ENCODE peak calls at places on chromosomes 6 and 20, in four cellular contexts. T, J, B and I are unnamed samples.

GRCh38 chr20:63377256-63378114 is 16.3 kb upstream of the CHRNA4 start:
- DNase-seq in B (no peak), T (no peak), J (no peak), I (no peak)

GRCh38 chr6:21769973-21770372 is 176.4 kb downstream of the SOX4 start:
- DNase-seq in B (no peak), T (peak), J (no peak), I (peak)

GRCh38 chr6:40378071-40378724 is 209.0 kb downstream of the LRFN2 start:
- DNase-seq in J (no peak), T (no peak), B (no peak), I (no peak)

GRCh38 chr20:54872440-54872839 is 397.0 kb downstream of the DOK5 start:
- DNase-seq in T (no peak), J (no peak), B (no peak), I (no peak)

GRCh38 chr6:414447-414846 is 22.9 kb downstream of the IRF4 start:
- DNase-seq in T (no peak), B (no peak), J (no peak), I (no peak)

GRCh38 chr6:124223596-124223995 is 419.9 kb downstream of the NKAIN2 start:
- DNase-seq in T (peak), J (no peak), B (no peak), I (no peak)

GRCh38 chr20:29878281-29878741 is 1379.2 kb upstream of the DEFB115 start:
- DNase-seq in B (no peak), T (no peak), J (no peak), I (no peak)

GRCh38 chr20:38149880-38150594 is 15.0 kb downstream of the TGM2 start:
- DNase-seq in B (no peak), T (no peak), J (no peak), I (no peak)

GRCh38 chr6:143183735-143184134 is 123.0 kb downstream of the AIG1 start:
- DNase-seq in B (no peak), J (no peak), T (no peak), I (no peak)

GRCh38 chr6:55176958-55177357 is 2.6 kb downstream of the HCRTR2 start:
- DNase-seq in B (peak), T (peak), J (no peak), I (no peak)

GRCh38 chr6:168615837-168616236 is 174.9 kb downstream of the SMOC2 start:
- DNase-seq in J (no peak), B (no peak), T (no peak), I (no peak)

GRCh38 chr20:25061821-25062530 is 4.0 kb upstream of the ACSS1 start:
- DNase-seq in T (no peak), B (no peak), J (no peak), I (no peak)

GRCh38 chr6:107820571-107821261 is 3.4 kb downstream of the SCML4 start:
- DNase-seq in B (peak), T (peak), J (peak), I (peak)

GRCh38 chr6:2158596-2159271 is 86.7 kb downstream of the GMDS start:
- DNase-seq in J (no peak), T (peak), B (peak), I (peak)

GRCh38 chr6:82078286-82078908 is 169.1 kb downstream of the IBTK start:
- DNase-seq in B (no peak), T (no peak), J (no peak), I (no peak)

GRCh38 chr20:59640267-59640666 is 35.9 kb downstream of the PHACTR3 start:
- DNase-seq in T (no peak), J (no peak), B (no peak), I (no peak)

GRCh38 chr20:21901470-21902275 is 196.2 kb downstream of the PAX1 start:
- DNase-seq in J (no peak), T (no peak), B (no peak), I (no peak)

GRCh38 chr20:24450646-24451376 is 18.6 kb upstream of the SYNDIG1 start:
- DNase-seq in B (no peak), T (no peak), J (no peak), I (no peak)

GRCh38 chr6:37177083-37177949 is 7.4 kb downstream of the PIM1 start:
- DNase-seq in J (peak), T (no peak), B (no peak), I (no peak)

GRCh38 chr20:11432407-11432806 is 485.3 kb upstream of the BTBD3 start:
- DNase-seq in B (peak), T (peak), J (no peak), I (no peak)

GRCh38 chr6:139944131-139944530 is 569.7 kb upstream of the CITED2 start:
- DNase-seq in J (no peak), T (no peak), B (peak), I (no peak)

GRCh38 chr6:169864148-169865030 is 113.0 kb downstream of the ERMARD start:
- DNase-seq in T (no peak), B (no peak), J (no peak), I (no peak)

GRCh38 chr6:139240161-139241010 is 51.4 kb downstream of the TXLNB start:
- DNase-seq in B (peak), T (no peak), J (no peak), I (peak)

GRCh38 chr20:39111359-39112195 is 149.4 kb downstream of the DHX35 start:
- DNase-seq in J (no peak), T (no peak), B (no peak), I (no peak)

GRCh38 chr20:3857405-3857804 is 10.8 kb downstream of the MAVS start:
- DNase-seq in J (no peak), T (no peak), B (no peak), I (no peak)

GRCh38 chr6:13267142-13267621 is 61.2 kb downstream of the TBC1D7 start:
- DNase-seq in B (peak), J (no peak), T (peak), I (no peak)

GRCh38 chr20:25549866-25550477 is 35.4 kb downstream of the NINL start:
- DNase-seq in T (no peak), B (no peak), J (no peak), I (no peak)

GRCh38 chr20:47038581-47039560 is 144.2 kb downstream of the EYA2 start:
- DNase-seq in B (no peak), T (no peak), J (no peak), I (no peak)

GRCh38 chr20:14721926-14722325 is 384.5 kb upstream of the FLRT3 start:
- DNase-seq in J (no peak), T (no peak), B (no peak), I (no peak)

GRCh38 chr20:38759135-38759534 is 10.9 kb downstream of the ACTR5 start:
- DNase-seq in J (no peak), T (no peak), B (no peak), I (no peak)

GRCh38 chr6:8177721-8178120 is 75.4 kb upstream of the EEF1E1 start:
- DNase-seq in J (no peak), B (peak), T (peak), I (no peak)

GRCh38 chr6:167015302-167015701 is 16.1 kb downstream of the CEP43 start:
- DNase-seq in T (no peak), J (no peak), B (no peak), I (no peak)

GRCh38 chr6:90297866-90298381 is 1.3 kb upstream of the BACH2 start:
- DNase-seq in B (no peak), T (no peak), J (peak), I (no peak)

GRCh38 chr6:3209114-3210023 is 18.1 kb downstream of the TUBB2B start:
- DNase-seq in T (peak), B (peak), J (no peak), I (peak)

GRCh38 chr6:78844899-78845298 is 22.5 kb upstream of the IRAK1BP1 start:
- DNase-seq in B (no peak), J (no peak), T (no peak), I (no peak)

GRCh38 chr20:56826971-56827645 is 198.0 kb downstream of the TFAP2C start:
- DNase-seq in B (peak), J (no peak), T (no peak), I (no peak)

GRCh38 chr6:45555981-45556771 is 178.4 kb upstream of the SUPT3H start:
- DNase-seq in B (peak), T (peak), J (no peak), I (peak)

GRCh38 chr20:11719153-11719552 is 198.5 kb upstream of the BTBD3 start:
- DNase-seq in T (no peak), J (no peak), B (no peak), I (no peak)